ENCODE peak calls at places on chromosomes 4 and X, in eight cellular contexts. E, L, V, O, C, I, U and T are unnamed samples.

GRCh38 chrX:39501822-39502221 is 595.9 kb downstream of the BCOR start:
- DNase-seq in E (no peak), L (no peak), V (no peak), O (no peak), C (no peak), I (no peak), U (no peak), T (no peak)

GRCh38 chrX:134936542-134936941 is 54.2 kb upstream of the SMIM10 start:
- DNase-seq in E (no peak), L (peak), V (no peak), O (no peak), C (no peak), I (no peak), U (no peak), T (no peak)

GRCh38 chr4:139815646-139816601 is 150.3 kb downstream of the MGST2 start:
- DNase-seq in E (no peak), L (peak), V (peak), O (peak), C (peak), I (no peak), U (no peak), T (no peak)

GRCh38 chrX:3326721-3327120 is 19.7 kb downstream of the MXRA5 start:
- DNase-seq in E (no peak), L (no peak), V (no peak), O (no peak), C (no peak), I (no peak), U (no peak), T (no peak)

GRCh38 chr4:174036563-174036962 is 246.9 kb downstream of the FBXO8 start:
- DNase-seq in E (no peak), L (no peak), V (no peak), O (no peak), C (no peak), I (no peak), U (no peak), T (no peak)

GRCh38 chrX:34956915-34957314 is 14.3 kb downstream of the FAM47B start:
- DNase-seq in E (no peak), L (peak), V (no peak), O (no peak), C (no peak), I (no peak), U (no peak), T (no peak)

GRCh38 chrX:153981771-153982533 is 9.4 kb downstream of the TMEM187 start:
- DNase-seq in E (no peak), L (no peak), V (no peak), O (no peak), C (peak), I (no peak), U (no peak), T (peak)

GRCh38 chrX:121165930-121166359 is 118.5 kb downstream of the GLUD2 start:
- DNase-seq in E (no peak), L (no peak), V (no peak), O (no peak), C (no peak), I (no peak), U (no peak), T (no peak)

GRCh38 chr4:123997736-123998449 is 601.3 kb downstream of the SPRY1 start:
- DNase-seq in E (no peak), L (no peak), V (no peak), O (no peak), C (no peak), I (no peak), U (no peak), T (no peak)

GRCh38 chr4:168059251-168059650 is 33.1 kb upstream of the ANXA10 start:
- DNase-seq in E (no peak), L (peak), V (no peak), O (no peak), C (no peak), I (no peak), U (no peak), T (no peak)

GRCh38 chr4:9143421-9144080 is 26.7 kb upstream of the FAM90A26 start:
- DNase-seq in E (no peak), L (no peak), V (no peak), O (no peak), C (no peak), I (no peak), U (no peak), T (no peak)

GRCh38 chrX:153913211-153913610 is 8.7 kb downstream of the AVPR2 start:
- DNase-seq in E (no peak), L (no peak), V (no peak), O (no peak), C (no peak), I (no peak), U (no peak), T (no peak)

GRCh38 chr4:47899639-47900038 is 14.7 kb downstream of the NFXL1 start:
- DNase-seq in E (no peak), L (no peak), V (no peak), O (no peak), C (no peak), I (no peak), U (no peak), T (no peak)

GRCh38 chrX:133215747-133216146 is 2.4 kb downstream of the TFDP3 start:
- DNase-seq in E (peak), L (peak), V (no peak), O (no peak), C (no peak), I (no peak), U (no peak), T (no peak)

GRCh38 chr4:147596377-147596776 is 20.8 kb upstream of the TMEM184C start:
- DNase-seq in E (no peak), L (peak), V (no peak), O (no peak), C (no peak), I (peak), U (no peak), T (no peak)

GRCh38 chrX:148914783-148915182 is 414.4 kb downstream of the AFF2 start:
- DNase-seq in E (no peak), L (no peak), V (no peak), O (no peak), C (no peak), I (no peak), U (no peak), T (no peak)

GRCh38 chr4:129526812-129527211 is 430.9 kb downstream of the C4orf33 start:
- DNase-seq in E (peak), L (peak), V (no peak), O (no peak), C (no peak), I (peak), U (no peak), T (no peak)

GRCh38 chr4:72295966-72296557 is 264.3 kb downstream of the NPFFR2 start:
- DNase-seq in E (peak), L (peak), V (no peak), O (no peak), C (no peak), I (peak), U (no peak), T (no peak)

GRCh38 chr4:150493846-150494245 is 88.1 kb upstream of the MAB21L2 start:
- DNase-seq in E (no peak), L (no peak), V (no peak), O (no peak), C (no peak), I (no peak), U (no peak), T (no peak)

GRCh38 chr4:185203380-185204237 is at the start of gene CFAP97:
- DNase-seq in E (peak), L (peak), V (peak), O (peak), C (peak), I (peak), U (peak), T (peak)

GRCh38 chr4:97457253-97457652 is 686.0 kb downstream of the STPG2 start:
- DNase-seq in E (no peak), L (peak), V (no peak), O (no peak), C (no peak), I (no peak), U (no peak), T (no peak)

GRCh38 chr4:13089659-13089998 is 394.5 kb downstream of the RAB28 start:
- DNase-seq in E (no peak), L (no peak), V (no peak), O (no peak), C (no peak), I (no peak), U (no peak), T (no peak)

GRCh38 chr4:168451744-168452394 is 28.4 kb downstream of the DDX60L start:
- DNase-seq in E (no peak), L (peak), V (no peak), O (no peak), C (no peak), I (peak), U (no peak), T (no peak)

GRCh38 chrX:139560221-139560620 is 29.7 kb downstream of the F9 start:
- DNase-seq in E (no peak), L (peak), V (no peak), O (no peak), C (no peak), I (no peak), U (no peak), T (no peak)

GRCh38 chrX:11398785-11399184 is 105.6 kb downstream of the AMELX start:
- DNase-seq in E (no peak), L (peak), V (no peak), O (no peak), C (no peak), I (no peak), U (no peak), T (no peak)

GRCh38 chr4:1208970-1209704 is 36.8 kb upstream of the SPON2 start:
- DNase-seq in E (no peak), L (no peak), V (peak), O (no peak), C (peak), I (no peak), U (peak), T (no peak)

GRCh38 chr4:119854364-119854763 is 212.3 kb downstream of the MAD2L1 start:
- DNase-seq in E (no peak), L (no peak), V (no peak), O (no peak), C (no peak), I (no peak), U (no peak), T (no peak)

GRCh38 chr4:133186845-133187244 is 37.8 kb downstream of the PCDH10 start:
- DNase-seq in E (no peak), L (peak), V (no peak), O (no peak), C (no peak), I (no peak), U (no peak), T (no peak)

GRCh38 chr4:74267998-74268606 is 40.2 kb upstream of the EPGN start:
- DNase-seq in E (no peak), L (peak), V (no peak), O (no peak), C (no peak), I (peak), U (no peak), T (no peak)

GRCh38 chr4:85669204-85669603 is 194.3 kb downstream of the ARHGAP24 start:
- DNase-seq in E (no peak), L (no peak), V (no peak), O (no peak), C (no peak), I (no peak), U (no peak), T (no peak)

GRCh38 chr4:64969081-64969480 is 559.8 kb upstream of the TECRL start:
- DNase-seq in E (no peak), L (no peak), V (no peak), O (no peak), C (no peak), I (no peak), U (no peak), T (no peak)

GRCh38 chr4:76590847-76591281 is 155.8 kb downstream of the SHROOM3 start:
- DNase-seq in E (no peak), L (no peak), V (no peak), O (no peak), C (no peak), I (no peak), U (no peak), T (no peak)

GRCh38 chr4:76591992-76592391 is 157.0 kb downstream of the SHROOM3 start:
- DNase-seq in E (no peak), L (no peak), V (no peak), O (no peak), C (no peak), I (no peak), U (no peak), T (no peak)

GRCh38 chr4:76588268-76588667 is 153.2 kb downstream of the SHROOM3 start:
- DNase-seq in E (no peak), L (no peak), V (no peak), O (no peak), C (no peak), I (no peak), U (no peak), T (no peak)

GRCh38 chr4:76589402-76589801 is 154.4 kb downstream of the SHROOM3 start:
- DNase-seq in E (no peak), L (peak), V (no peak), O (no peak), C (no peak), I (no peak), U (no peak), T (no peak)

DNA sequence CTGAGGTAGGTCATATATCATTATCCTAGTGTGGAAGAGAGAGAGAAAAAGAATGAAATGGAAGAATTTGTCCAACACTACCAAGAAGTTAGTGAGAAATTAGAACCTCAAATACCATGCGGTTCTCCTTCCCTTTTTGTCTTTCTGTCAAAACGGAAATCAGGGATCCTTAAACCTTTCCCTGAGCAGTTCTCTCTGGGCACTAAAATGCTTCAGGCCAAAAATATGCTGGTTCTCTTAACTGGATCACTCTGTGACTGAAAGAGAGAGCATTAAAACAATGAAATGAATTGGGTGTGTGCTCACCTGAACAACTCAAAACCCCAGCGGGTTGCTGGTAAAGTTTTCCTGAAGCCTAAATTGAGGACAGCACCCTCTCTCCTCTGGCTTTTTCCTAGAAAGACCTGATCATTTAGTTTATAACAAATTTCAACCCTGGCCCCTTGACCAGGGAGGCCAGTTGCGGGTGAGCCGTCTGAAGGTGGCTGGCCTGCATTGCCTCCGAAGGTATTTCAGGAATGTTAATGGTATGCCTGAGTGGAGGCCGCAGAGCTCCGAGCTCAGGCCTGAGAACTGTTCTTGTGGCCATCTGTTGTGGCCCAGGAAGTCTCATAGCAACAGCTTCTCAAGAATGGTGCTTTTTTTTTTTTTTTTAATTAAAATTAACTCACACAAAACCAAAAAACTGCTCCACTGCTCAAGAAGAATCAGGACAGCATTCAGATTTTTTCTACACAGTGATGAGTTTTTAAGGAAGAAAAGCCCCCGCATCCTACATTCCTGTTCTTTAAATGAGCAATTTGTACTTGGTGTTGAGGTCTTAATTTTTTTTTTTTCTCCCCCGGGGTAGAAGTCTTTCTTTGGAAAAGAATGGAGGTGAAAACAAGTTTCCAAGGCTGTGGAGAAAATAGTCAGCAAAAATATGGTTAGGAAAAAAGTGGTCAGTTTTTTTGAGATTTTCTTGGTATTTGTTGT is 155.1 kb downstream of the SHROOM3 start:
- DNase-seq in E (no peak), L (peak), V (peak), O (peak), C (no peak), I (peak), U (no peak), T (no peak)
- H3K4me3 ChIP-seq in E (no peak), L (no peak), V (no peak), O (no peak), C (peak), I (peak), U (no peak), T (no peak)

DNA sequence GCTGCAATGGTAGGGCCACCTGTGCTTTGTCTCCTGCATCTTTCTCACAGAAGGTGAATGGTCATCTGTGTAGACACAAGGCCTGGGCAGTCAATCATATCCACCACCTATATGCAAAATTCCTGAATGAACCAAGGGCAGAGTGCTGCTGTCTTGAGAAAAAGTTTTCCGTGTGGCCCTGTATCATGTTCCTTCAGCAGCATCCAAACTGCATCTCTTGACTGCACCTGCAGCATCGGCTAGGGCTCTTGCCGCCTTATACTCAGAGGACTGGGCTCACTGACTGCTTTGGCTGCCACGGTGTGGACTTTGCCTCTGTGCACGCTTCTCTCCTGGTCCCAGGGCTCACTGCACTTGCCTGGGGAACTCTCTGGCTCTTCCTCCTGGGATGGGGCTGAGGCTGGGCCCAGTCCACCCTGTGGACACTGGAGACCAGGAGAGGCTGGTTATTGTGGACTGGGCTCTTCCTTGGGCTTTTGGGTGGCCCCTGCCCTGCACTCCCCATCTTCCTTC is 39.5 kb upstream of the STS start:
- DNase-seq in E (no peak), L (no peak), V (no peak), O (no peak), C (no peak), I (no peak), U (no peak), T (no peak)
- H3K27ac ChIP-seq in E (peak), L (no peak), V (no peak), O (no peak), C (no peak), I (no peak), U (no peak), T (no peak)

GRCh38 chr4:36220776-36221175 is 23.5 kb downstream of the ARAP2 start:
- DNase-seq in E (no peak), L (no peak), V (no peak), O (no peak), C (no peak), I (no peak), U (no peak), T (no peak)

GRCh38 chr4:36214735-36215485 is 29.4 kb downstream of the ARAP2 start:
- DNase-seq in E (no peak), L (no peak), V (no peak), O (no peak), C (no peak), I (no peak), U (no peak), T (no peak)

GRCh38 chr4:36213956-36214355 is 30.4 kb downstream of the ARAP2 start:
- DNase-seq in E (no peak), L (no peak), V (no peak), O (no peak), C (no peak), I (no peak), U (no peak), T (no peak)

GRCh38 chr4:36218121-36218520 is 26.2 kb downstream of the ARAP2 start:
- DNase-seq in E (no peak), L (no peak), V (no peak), O (no peak), C (no peak), I (no peak), U (no peak), T (no peak)

GRCh38 chr4:36215627-36216026 is 28.7 kb downstream of the ARAP2 start:
- DNase-seq in E (no peak), L (no peak), V (no peak), O (no peak), C (no peak), I (no peak), U (no peak), T (no peak)
- H3K4me3 ChIP-seq in E (no peak), L (no peak), V (no peak), O (no peak), C (no peak), I (no peak), U (no peak), T (no peak)

GRCh38 chr4:153260152-153260551 is 55.9 kb downstream of the TRIM2 start:
- DNase-seq in E (no peak), L (no peak), V (no peak), O (no peak), C (no peak), I (no peak), U (no peak), T (no peak)
- H3K27ac ChIP-seq in E (no peak), L (no peak), V (peak), O (no peak), C (no peak), I (no peak), U (no peak), T (no peak)

DNA sequence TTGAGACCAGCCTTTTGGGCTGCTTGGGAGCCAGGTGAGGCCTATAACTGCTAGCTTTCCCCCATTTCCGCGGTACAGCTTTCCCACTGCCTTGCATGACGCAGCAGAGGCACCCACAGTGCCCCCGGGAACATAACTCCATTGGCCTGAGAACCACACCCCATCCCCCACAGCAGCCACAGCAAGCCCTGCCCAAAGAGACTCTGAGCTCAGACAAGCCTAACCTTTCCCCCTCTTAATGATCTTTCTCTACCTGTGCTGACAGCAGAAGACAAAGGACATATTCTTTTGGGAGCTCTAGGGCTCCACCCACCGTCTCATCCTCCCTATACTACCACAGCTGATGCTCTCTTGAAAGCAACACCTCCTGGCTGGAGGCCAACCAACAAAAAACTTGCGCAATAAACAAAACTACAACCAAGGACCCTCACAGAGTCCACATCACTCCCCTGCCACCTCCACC is 114.8 kb downstream of the FANCB start:
- DNase-seq in E (no peak), L (no peak), V (no peak), O (no peak), C (no peak), I (no peak), U (no peak), T (no peak)
- H3K4me3 ChIP-seq in E (no peak), L (no peak), V (no peak), O (no peak), C (no peak), I (no peak), U (no peak), T (no peak)

DNA sequence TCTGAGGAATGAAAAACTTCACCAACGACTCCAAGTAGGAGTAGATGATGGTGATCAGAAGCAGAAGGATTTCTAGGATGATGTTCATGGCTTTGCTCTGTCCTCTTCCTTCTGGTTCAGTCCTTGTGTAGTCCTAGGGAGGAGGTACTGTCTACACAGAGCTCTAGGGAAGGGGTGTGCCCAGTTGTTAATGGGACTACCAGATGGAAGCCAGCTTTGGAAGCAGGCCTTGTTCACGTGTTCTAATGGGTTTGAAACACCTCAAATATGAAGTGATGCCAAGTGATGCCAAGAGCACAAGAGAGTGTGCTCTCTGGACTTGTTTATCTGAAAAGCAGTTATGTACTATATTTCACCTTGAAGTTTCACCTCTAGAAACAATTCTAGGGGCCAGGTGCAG is at the start of gene HSD17B13:
- DNase-seq in E (no peak), L (no peak), V (no peak), O (no peak), C (no peak), I (no peak), U (no peak), T (no peak)
- H3K27ac ChIP-seq in E (no peak), L (no peak), V (no peak), O (no peak), C (no peak), I (no peak), U (no peak), T (no peak)